ENCODE peak calls at places on chromosome 6, in ten cellular contexts. N is NCI-H2029, P is hippocampal formation, I is T-helper 1 cell, T is cardiac muscle cell, W is NCI-H524, M is AG09309, D is choroid plexus epithelial cell, H is immature natural killer cell, F is ascending aorta. L is an unnamed sample.

GRCh38 chr6:15322781-15323536 is 77.1 kb downstream of the JARID2 start:
- DNase-seq in D (no peak), M (no peak), I (no peak), N (no peak), P (peak), T (no peak), F (no peak), H (no peak), W (no peak), L (no peak)

GRCh38 chr6:80720824-80721223 is 614.4 kb downstream of the BCKDHB start:
- DNase-seq in T (no peak), N (no peak), P (no peak), F (no peak), M (no peak), I (no peak), D (no peak), W (no peak), H (no peak), L (no peak)

GRCh38 chr6:85482206-85483040 is 32.5 kb downstream of the NT5E start:
- DNase-seq in F (no peak), D (no peak), I (no peak), W (no peak), P (no peak), M (no peak), N (no peak), H (no peak), T (peak), L (peak)

GRCh38 chr6:35786810-35787209 is 6.0 kb downstream of the CLPSL1 start:
- DNase-seq in I (no peak), W (no peak), M (no peak), H (no peak), T (no peak), N (no peak), P (no peak), F (no peak), D (peak), L (no peak)

GRCh38 chr6:27847706-27848105 is 64.5 kb downstream of the OR2B2 start:
- DNase-seq in T (no peak), P (no peak), H (no peak), F (no peak), D (no peak), M (no peak), W (no peak), I (no peak), N (no peak), L (no peak)

GRCh38 chr6:110217255-110217654 is 37.0 kb downstream of the CDC40 start:
- DNase-seq in N (no peak), F (no peak), I (no peak), T (no peak), H (no peak), W (no peak), D (peak), P (no peak), M (no peak), L (peak)

GRCh38 chr6:84788689-84789088 is 24.3 kb upstream of the TBX18 start:
- DNase-seq in F (no peak), P (no peak), I (no peak), W (no peak), D (no peak), N (no peak), H (no peak), T (no peak), M (no peak), L (no peak)

GRCh38 chr6:39867592-39867991 is 66.7 kb downstream of the MOCS1 start:
- DNase-seq in H (no peak), F (no peak), N (no peak), P (no peak), M (no peak), W (no peak), D (no peak), I (no peak), T (no peak), L (no peak)

GRCh38 chr6:729646-730320 is 36.8 kb upstream of the EXOC2 start:
- DNase-seq in N (no peak), F (no peak), W (no peak), T (no peak), P (no peak), I (no peak), H (no peak), M (no peak), D (no peak), L (no peak)

GRCh38 chr6:147217840-147218404 is 13.7 kb downstream of the STXBP5 start:
- DNase-seq in F (no peak), P (no peak), T (no peak), N (no peak), H (no peak), W (no peak), M (no peak), D (no peak), I (no peak), L (no peak)

GRCh38 chr6:105994522-105995402 is 91.4 kb upstream of the PRDM1 start:
- DNase-seq in T (peak), W (peak), H (peak), M (peak), I (peak), N (peak), F (no peak), D (peak), P (no peak), L (peak)

GRCh38 chr6:157741889-157742615 is 81.0 kb upstream of the SNX9 start:
- DNase-seq in F (no peak), W (no peak), D (peak), P (no peak), M (no peak), H (no peak), I (no peak), T (peak), N (no peak), L (no peak)

GRCh38 chr6:37550436-37550835 is 50.7 kb upstream of the CCDC167 start:
- DNase-seq in T (peak), M (no peak), N (no peak), P (no peak), D (peak), F (no peak), I (no peak), H (no peak), W (no peak), L (peak)

GRCh38 chr6:129612440-129612839 is 97.5 kb downstream of the ARHGAP18 start:
- DNase-seq in T (no peak), N (no peak), P (no peak), M (no peak), W (no peak), D (no peak), F (no peak), I (no peak), H (no peak), L (no peak)

GRCh38 chr6:25173951-25174474 is 105.2 kb upstream of the CARMIL1 start:
- DNase-seq in D (peak), N (peak), W (no peak), P (no peak), M (peak), T (peak), F (no peak), H (no peak), I (no peak), L (peak)

GRCh38 chr6:12289655-12290489 is at the start of gene EDN1:
- DNase-seq in W (peak), I (peak), T (peak), P (peak), D (peak), N (peak), H (peak), M (no peak), F (no peak), L (peak)

GRCh38 chr6:53309059-53309896 is 39.5 kb downstream of the ELOVL5 start:
- DNase-seq in H (no peak), T (peak), I (no peak), D (peak), N (peak), P (no peak), M (no peak), W (peak), F (no peak), L (peak)

GRCh38 chr6:143545976-143546547 is 34.5 kb upstream of the FUCA2 start:
- DNase-seq in W (no peak), T (peak), I (no peak), H (no peak), M (no peak), P (no peak), N (no peak), D (peak), F (no peak), L (peak)

GRCh38 chr6:149065658-149066556 is 251.6 kb upstream of the TAB2 start:
- DNase-seq in F (no peak), P (peak), T (peak), M (no peak), I (peak), N (no peak), D (peak), W (no peak), H (peak), L (no peak)

GRCh38 chr6:97440590-97441176 is 157.7 kb upstream of the MMS22L start:
- DNase-seq in M (no peak), T (peak), I (no peak), P (peak), W (peak), N (no peak), D (peak), H (no peak), F (no peak), L (peak)

GRCh38 chr6:144264270-144265060 is 20.7 kb upstream of the UTRN start:
- DNase-seq in F (no peak), P (no peak), M (peak), H (no peak), T (peak), N (no peak), W (no peak), I (no peak), D (peak), L (peak)

GRCh38 chr6:155328539-155329459 is 14.5 kb upstream of the TFB1M start:
- DNase-seq in F (no peak), I (no peak), W (no peak), N (peak), T (no peak), D (no peak), P (no peak), M (no peak), H (no peak), L (no peak)

GRCh38 chr6:154926366-154926765 is 68.7 kb upstream of the TIAM2 start:
- DNase-seq in P (no peak), M (no peak), D (no peak), I (no peak), W (no peak), T (no peak), F (no peak), N (no peak), H (no peak), L (no peak)

GRCh38 chr6:137701942-137702341 is 165.1 kb upstream of the TNFAIP3 start:
- DNase-seq in D (no peak), P (no peak), M (no peak), H (no peak), T (no peak), F (no peak), I (no peak), N (no peak), W (no peak), L (no peak)

GRCh38 chr6:146295695-146296094 is 247.9 kb upstream of the RAB32 start:
- DNase-seq in H (no peak), W (no peak), F (no peak), I (no peak), N (no peak), T (no peak), M (no peak), P (no peak), D (no peak), L (no peak)

L was measured in amniotic epithelial cell.